ENCODE peak calls at places on chromosomes 11 and 22, in nine cellular contexts. One of them, this sample, is unnamed.

GRCh38 chr11:130721282-130721681 is 195.0 kb downstream of the SNX19 start:
- DNase-seq in NCI-H146: no peak
- DNase-seq in coronary artery: no peak
- DNase-seq in GM12865: no peak
- DNase-seq in effector memory CD8-positive, alpha-beta T cell: no peak
- DNase-seq in stimulated activated naive B cell treated with anti-CD40 and anti-IgM and Interleukin-4, amounts not matched to agents 10 μg/mL and 1 μg/mL and 100 μg/mL, for 72 hours: no peak
- DNase-seq in MM.1S: no peak
- DNase-seq in aorta: no peak
- DNase-seq in activated T-cell treated with anti-CD3 and anti-CD28 coated beads for 1 hour: no peak
- DNase-seq in this sample: no peak

GRCh38 chr22:38248280-38248679 is 24.5 kb downstream of the TMEM184B start:
- DNase-seq in NCI-H146: no peak
- DNase-seq in coronary artery: no peak
- DNase-seq in GM12865: no peak
- DNase-seq in effector memory CD8-positive, alpha-beta T cell: no peak
- DNase-seq in stimulated activated naive B cell treated with anti-CD40 and anti-IgM and Interleukin-4, amounts not matched to agents 10 μg/mL and 1 μg/mL and 100 μg/mL, for 72 hours: no peak
- DNase-seq in MM.1S: no peak
- DNase-seq in aorta: no peak
- DNase-seq in activated T-cell treated with anti-CD3 and anti-CD28 coated beads for 1 hour: no peak
- DNase-seq in this sample: no peak

GRCh38 chr22:40965936-40966557 is 14.9 kb downstream of the RBX1 start:
- DNase-seq in NCI-H146: no peak
- DNase-seq in coronary artery: no peak
- DNase-seq in GM12865: no peak
- DNase-seq in effector memory CD8-positive, alpha-beta T cell: no peak
- DNase-seq in stimulated activated naive B cell treated with anti-CD40 and anti-IgM and Interleukin-4, amounts not matched to agents 10 μg/mL and 1 μg/mL and 100 μg/mL, for 72 hours: no peak
- DNase-seq in MM.1S: peak
- DNase-seq in aorta: no peak
- DNase-seq in activated T-cell treated with anti-CD3 and anti-CD28 coated beads for 1 hour: no peak
- DNase-seq in this sample: no peak

GRCh38 chr11:22711880-22712279 is 45.5 kb downstream of the GAS2 start:
- DNase-seq in NCI-H146: no peak
- DNase-seq in coronary artery: no peak
- DNase-seq in GM12865: peak
- DNase-seq in effector memory CD8-positive, alpha-beta T cell: no peak
- DNase-seq in stimulated activated naive B cell treated with anti-CD40 and anti-IgM and Interleukin-4, amounts not matched to agents 10 μg/mL and 1 μg/mL and 100 μg/mL, for 72 hours: no peak
- DNase-seq in MM.1S: no peak
- DNase-seq in aorta: no peak
- DNase-seq in activated T-cell treated with anti-CD3 and anti-CD28 coated beads for 1 hour: no peak
- DNase-seq in this sample: peak

GRCh38 chr11:45653277-45653676 is 12.1 kb downstream of the CHST1 start:
- DNase-seq in NCI-H146: no peak
- DNase-seq in coronary artery: peak
- DNase-seq in GM12865: no peak
- DNase-seq in effector memory CD8-positive, alpha-beta T cell: no peak
- DNase-seq in stimulated activated naive B cell treated with anti-CD40 and anti-IgM and Interleukin-4, amounts not matched to agents 10 μg/mL and 1 μg/mL and 100 μg/mL, for 72 hours: no peak
- DNase-seq in MM.1S: no peak
- DNase-seq in aorta: peak
- DNase-seq in activated T-cell treated with anti-CD3 and anti-CD28 coated beads for 1 hour: no peak
- DNase-seq in this sample: no peak

GRCh38 chr11:72696866-72697428 is 22.7 kb upstream of the PDE2A start:
- DNase-seq in NCI-H146: no peak
- DNase-seq in coronary artery: no peak
- DNase-seq in GM12865: no peak
- DNase-seq in effector memory CD8-positive, alpha-beta T cell: no peak
- DNase-seq in stimulated activated naive B cell treated with anti-CD40 and anti-IgM and Interleukin-4, amounts not matched to agents 10 μg/mL and 1 μg/mL and 100 μg/mL, for 72 hours: no peak
- DNase-seq in MM.1S: no peak
- DNase-seq in aorta: no peak
- DNase-seq in activated T-cell treated with anti-CD3 and anti-CD28 coated beads for 1 hour: no peak
- DNase-seq in this sample: no peak

GRCh38 chr11:66006891-66007176 is 4.5 kb downstream of the BANF1 start:
- DNase-seq in NCI-H146: no peak
- DNase-seq in coronary artery: no peak
- DNase-seq in GM12865: no peak
- DNase-seq in effector memory CD8-positive, alpha-beta T cell: no peak
- DNase-seq in stimulated activated naive B cell treated with anti-CD40 and anti-IgM and Interleukin-4, amounts not matched to agents 10 μg/mL and 1 μg/mL and 100 μg/mL, for 72 hours: no peak
- DNase-seq in MM.1S: no peak
- DNase-seq in aorta: peak
- DNase-seq in activated T-cell treated with anti-CD3 and anti-CD28 coated beads for 1 hour: no peak
- DNase-seq in this sample: no peak

GRCh38 chr11:33557201-33557600 is 143.4 kb downstream of the C11orf91 start:
- DNase-seq in NCI-H146: no peak
- DNase-seq in coronary artery: no peak
- DNase-seq in GM12865: no peak
- DNase-seq in effector memory CD8-positive, alpha-beta T cell: no peak
- DNase-seq in stimulated activated naive B cell treated with anti-CD40 and anti-IgM and Interleukin-4, amounts not matched to agents 10 μg/mL and 1 μg/mL and 100 μg/mL, for 72 hours: no peak
- DNase-seq in MM.1S: no peak
- DNase-seq in aorta: no peak
- DNase-seq in activated T-cell treated with anti-CD3 and anti-CD28 coated beads for 1 hour: no peak
- DNase-seq in this sample: peak

GRCh38 chr22:33013531-33014162 is 44.5 kb downstream of the SYN3 start:
- DNase-seq in NCI-H146: no peak
- DNase-seq in coronary artery: no peak
- DNase-seq in GM12865: no peak
- DNase-seq in effector memory CD8-positive, alpha-beta T cell: no peak
- DNase-seq in stimulated activated naive B cell treated with anti-CD40 and anti-IgM and Interleukin-4, amounts not matched to agents 10 μg/mL and 1 μg/mL and 100 μg/mL, for 72 hours: no peak
- DNase-seq in MM.1S: no peak
- DNase-seq in aorta: no peak
- DNase-seq in activated T-cell treated with anti-CD3 and anti-CD28 coated beads for 1 hour: no peak
- DNase-seq in this sample: no peak

GRCh38 chr11:46387919-46388618 is 3.5 kb downstream of the CHRM4 start:
- DNase-seq in NCI-H146: no peak
- DNase-seq in coronary artery: no peak
- DNase-seq in GM12865: no peak
- DNase-seq in effector memory CD8-positive, alpha-beta T cell: no peak
- DNase-seq in stimulated activated naive B cell treated with anti-CD40 and anti-IgM and Interleukin-4, amounts not matched to agents 10 μg/mL and 1 μg/mL and 100 μg/mL, for 72 hours: no peak
- DNase-seq in MM.1S: no peak
- DNase-seq in aorta: no peak
- DNase-seq in activated T-cell treated with anti-CD3 and anti-CD28 coated beads for 1 hour: no peak
- DNase-seq in this sample: no peak

GRCh38 chr11:72483412-72484186 is 49.3 kb upstream of the CLPB start:
- DNase-seq in NCI-H146: no peak
- DNase-seq in coronary artery: no peak
- DNase-seq in GM12865: peak
- DNase-seq in effector memory CD8-positive, alpha-beta T cell: no peak
- DNase-seq in stimulated activated naive B cell treated with anti-CD40 and anti-IgM and Interleukin-4, amounts not matched to agents 10 μg/mL and 1 μg/mL and 100 μg/mL, for 72 hours: no peak
- DNase-seq in MM.1S: peak
- DNase-seq in aorta: no peak
- DNase-seq in activated T-cell treated with anti-CD3 and anti-CD28 coated beads for 1 hour: no peak
- DNase-seq in this sample: peak

GRCh38 chr11:10505278-10506012 is 35.5 kb downstream of the RNF141 start:
- DNase-seq in NCI-H146: no peak
- DNase-seq in coronary artery: no peak
- DNase-seq in GM12865: no peak
- DNase-seq in effector memory CD8-positive, alpha-beta T cell: no peak
- DNase-seq in stimulated activated naive B cell treated with anti-CD40 and anti-IgM and Interleukin-4, amounts not matched to agents 10 μg/mL and 1 μg/mL and 100 μg/mL, for 72 hours: no peak
- DNase-seq in MM.1S: no peak
- DNase-seq in aorta: no peak
- DNase-seq in activated T-cell treated with anti-CD3 and anti-CD28 coated beads for 1 hour: no peak
- DNase-seq in this sample: no peak